ENCODE peak calls at places on chromosomes 11 and 22, in six cellular contexts. B is BJ, W is Kasumi-1, J is EL, X is HT1080, D is fibroblast of villous mesenchyme. T is an unnamed sample.

GRCh38 chr22:29555065-29555644 is 1.6 kb upstream of the THOC5 start:
- DNase-seq in D (peak; percentile 76), X (no peak), B (peak; percentile 2), W (no peak), J (no peak), T (no peak)

GRCh38 chr11:72228229-72228843 is 3.8 kb downstream of the INPPL1 start:
- DNase-seq in D (no peak), J (no peak), W (no peak), X (no peak), B (no peak), T (no peak)

GRCh38 chr11:62579252-62579651 is 5.6 kb upstream of the EEF1G start:
- DNase-seq in X (no peak), W (no peak), J (no peak), B (no peak), D (no peak), T (no peak)

GRCh38 chr22:30270841-30271240 is 4.2 kb upstream of the OSM start:
- DNase-seq in J (peak; percentile 44), B (no peak), X (peak; percentile 95), D (no peak), W (peak; percentile 87), T (no peak)

GRCh38 chr11:69213964-69214363 is 58.2 kb downstream of the SMIM38 start:
- DNase-seq in X (no peak), B (no peak), D (no peak), W (no peak), J (no peak), T (no peak)

GRCh38 chr11:91742155-91742554 is 482.5 kb upstream of the FAT3 start:
- DNase-seq in J (no peak), X (peak; percentile 44), B (no peak), W (no peak), D (no peak), T (no peak)

GRCh38 chr11:34566209-34566551 is 52.6 kb upstream of the ELF5 start:
- DNase-seq in B (no peak), X (no peak), D (no peak), W (no peak), J (no peak), T (no peak)

GRCh38 chr11:60831501-60832079 is 10.3 kb upstream of the CCDC86 start:
- DNase-seq in D (peak; percentile 11), B (peak; percentile 22), W (no peak), J (peak; percentile 66), X (peak; percentile 39), T (no peak)

GRCh38 chr22:42979606-42980005 is 35.3 kb downstream of the PACSIN2 start:
- DNase-seq in J (no peak), D (no peak), B (no peak), W (no peak), X (no peak), T (no peak)

GRCh38 chr11:109522116-109522755 is 100.2 kb downstream of the C11orf87 start:
- DNase-seq in X (no peak), D (no peak), W (no peak), B (no peak), J (no peak), T (no peak)

GRCh38 chr11:83044958-83045712 is 26.6 kb downstream of the RAB30 start:
- DNase-seq in D (peak; percentile 87), W (no peak), J (peak; percentile 90), X (peak; percentile 88), B (no peak), T (no peak)

GRCh38 chr11:78244080-78244479 is 55.4 kb downstream of the USP35 start:
- DNase-seq in B (no peak), W (no peak), J (no peak), X (no peak), D (peak; percentile 32), T (no peak)

GRCh38 chr11:20451568-20451967 is 64.1 kb downstream of the PRMT3 start:
- DNase-seq in J (peak; percentile 1), X (no peak), D (peak; percentile 50), B (peak; percentile 21), W (no peak), T (no peak)

GRCh38 chr11:47946682-47947575 is 33.4 kb upstream of the PTPRJ start:
- DNase-seq in D (peak; percentile 92), X (peak; percentile 98), J (peak; percentile 96), B (peak; percentile 80), W (peak; percentile 86), T (peak; percentile 92)

GRCh38 chr22:39518996-39519680 is 1.2 kb upstream of the ATF4 start:
- DNase-seq in J (no peak), D (peak; percentile 65), W (peak; percentile 76), X (no peak), B (no peak), T (no peak)

GRCh38 chr11:72584293-72584921 is 89.8 kb downstream of the PDE2A start:
- DNase-seq in W (no peak), D (peak; percentile 41), X (no peak), J (peak; percentile 25), B (no peak), T (peak; percentile 65)

GRCh38 chr22:37747090-37747714 is 50.4 kb downstream of the TRIOBP start:
- DNase-seq in X (peak; percentile 63), B (no peak), W (no peak), D (peak; percentile 70), J (peak; percentile 89), T (no peak)

GRCh38 chr11:6736495-6737121 is 35.2 kb downstream of the OR2AG2 start:
- DNase-seq in X (peak; percentile 21), W (peak; percentile 29), B (no peak), J (peak; percentile 16), D (no peak), T (no peak)

GRCh38 chr22:45656577-45656976 is 15.1 kb upstream of the ATXN10 start:
- DNase-seq in J (no peak), W (no peak), B (no peak), D (peak; percentile 89), X (no peak), T (no peak)

GRCh38 chr11:132579686-132580085 is 952.6 kb downstream of the OPCML start:
- DNase-seq in X (no peak), D (no peak), B (no peak), J (no peak), W (no peak), T (no peak)

GRCh38 chr11:26720003-26720402 is 1.9 kb downstream of the SLC5A12 start:
- DNase-seq in W (no peak), D (no peak), B (no peak), X (no peak), J (no peak), T (no peak)

GRCh38 chr22:42443240-42444059 is 11.2 kb upstream of the NFAM1 start:
- DNase-seq in D (no peak), J (no peak), X (no peak), W (no peak), B (no peak), T (no peak)

GRCh38 chr11:2728663-2729332 is 29.0 kb upstream of the KCNQ1OT1 start:
- DNase-seq in B (no peak), X (no peak), D (no peak), W (no peak), J (no peak), T (no peak)

GRCh38 chr22:45462034-45462655 is 40.5 kb upstream of the FBLN1 start:
- DNase-seq in B (no peak), D (peak; percentile 33), X (no peak), W (no peak), J (no peak), T (no peak)

GRCh38 chr11:125272822-125273221 is 108.3 kb downstream of the PKNOX2 start:
- DNase-seq in X (no peak), D (no peak), J (no peak), W (no peak), B (no peak), T (no peak)

GRCh38 chr11:129704831-129705230 is 110.8 kb upstream of the TMEM45B start:
- DNase-seq in W (no peak), B (no peak), D (no peak), J (no peak), X (no peak), T (no peak)

GRCh38 chr22:30870451-30871345 is 97.9 kb downstream of the MORC2 start:
- DNase-seq in J (no peak), W (no peak), B (no peak), D (no peak), X (no peak), T (peak; percentile 41)

GRCh38 chr11:117996058-117996457 is 9.9 kb downstream of the IL10RA start:
- DNase-seq in X (no peak), B (no peak), J (no peak), D (no peak), W (no peak), T (no peak)